ENCODE peak calls at places on chromosomes 5 and 9, in ten cellular contexts. F is CD8-positive, alpha-beta memory T cell; W is ascending aorta; J is activated CD4-positive, alpha-beta T cell treated with anti-CD3 and anti-CD28 coated beads for 1 hour; G is activated T-cell treated with anti-CD3 and anti-CD28 coated beads for 1 hour; Z is endodermal cell; V is ELR; R is HAP-1; E is AG08395; B is stimulated activated CD8-positive, alpha-beta memory T cell treated with anti-CD3 and anti-CD28 coated beads, Interleukin-2, amount 100 ng/mL, for 1 hour. U is an unnamed sample.

GRCh38 chr9:91913986-91914385 is 36.0 kb downstream of the ROR2 start:
- DNase-seq in F (no peak), W (no peak), J (no peak), G (no peak), Z (peak; percentile 20), V (no peak), R (no peak), E (no peak), B (no peak), U (no peak)

GRCh38 chr9:134695144-134695543 is 53.5 kb downstream of the COL5A1 start:
- DNase-seq in F (no peak), W (no peak), J (no peak), G (no peak), Z (no peak), V (no peak), R (no peak), E (no peak), B (no peak), U (peak; percentile 20)

GRCh38 chr5:76337949-76338589 is 65.0 kb upstream of the IQGAP2 start:
- DNase-seq in F (no peak), W (no peak), J (peak; percentile 12), G (peak; percentile 16), Z (peak; percentile 94), V (peak; percentile 69), R (peak; percentile 75), E (peak; percentile 48), B (no peak), U (peak; percentile 62)

GRCh38 chr5:152113401-152113800 is 188.8 kb upstream of the GLRA1 start:
- DNase-seq in F (peak; percentile 16), W (no peak), J (no peak), G (peak; percentile 4), Z (no peak), V (no peak), R (no peak), E (no peak), B (no peak), U (no peak)

GRCh38 chr5:10246761-10247160 is 2.9 kb downstream of the ATPSCKMT start:
- DNase-seq in F (no peak), W (no peak), J (no peak), G (no peak), Z (peak; percentile 13), V (no peak), R (no peak), E (no peak), B (no peak), U (no peak)

GRCh38 chr9:133585481-133586367 is 23.5 kb downstream of the FAM163B start:
- DNase-seq in F (no peak), W (no peak), J (no peak), G (no peak), Z (no peak), V (no peak), R (no peak), E (no peak), B (no peak), U (no peak)

GRCh38 chr9:35688558-35689350 is 971 bp downstream of the TPM2 start:
- DNase-seq in F (no peak), W (no peak), J (no peak), G (no peak), Z (no peak), V (peak; percentile 91), R (no peak), E (peak; percentile 72), B (no peak), U (no peak)

GRCh38 chr9:95880011-95880690 is 4.7 kb downstream of the ERCC6L2 start:
- DNase-seq in F (no peak), W (no peak), J (no peak), G (no peak), Z (no peak), V (peak; percentile 57), R (no peak), E (no peak), B (no peak), U (no peak)

GRCh38 chr5:147697380-147697779 is 85.1 kb downstream of the JAKMIP2 start:
- DNase-seq in F (no peak), W (no peak), J (no peak), G (no peak), Z (no peak), V (no peak), R (no peak), E (no peak), B (no peak), U (no peak)

GRCh38 chr9:130984476-130984875 is 24.5 kb upstream of the LAMC3 start:
- DNase-seq in F (no peak), W (no peak), J (no peak), G (no peak), Z (no peak), V (no peak), R (no peak), E (no peak), B (no peak), U (no peak)

GRCh38 chr9:133813749-133814585 is 75.8 kb upstream of the SARDH start:
- DNase-seq in F (no peak), W (no peak), J (no peak), G (no peak), Z (no peak), V (no peak), R (no peak), E (no peak), B (no peak), U (no peak)

GRCh38 chr9:133839822-133840329 is 101.7 kb upstream of the SARDH start:
- DNase-seq in F (no peak), W (no peak), J (no peak), G (no peak), Z (peak; percentile 88), V (no peak), R (peak; percentile 39), E (peak; percentile 59), B (no peak), U (no peak)

GRCh38 chr9:70593241-70593640 is 178.8 kb upstream of the KLF9 start:
- DNase-seq in F (no peak), W (no peak), J (no peak), G (no peak), Z (no peak), V (no peak), R (no peak), E (no peak), B (no peak), U (no peak)

GRCh38 chr5:142772766-142773293 is 2.7 kb downstream of the ARHGAP26 start:
- DNase-seq in F (no peak), W (no peak), J (no peak), G (no peak), Z (no peak), V (no peak), R (no peak), E (no peak), B (no peak), U (no peak)

GRCh38 chr9:88578486-88579362 is 43.7 kb downstream of the NXNL2 start:
- DNase-seq in F (peak; percentile 61), W (no peak), J (peak; percentile 38), G (peak; percentile 60), Z (peak; percentile 97), V (peak; percentile 80), R (peak; percentile 86), E (peak; percentile 90), B (peak; percentile 24), U (peak; percentile 89)

GRCh38 chr5:11477786-11478185 is 426.5 kb downstream of the CTNND2 start:
- DNase-seq in F (no peak), W (no peak), J (no peak), G (no peak), Z (no peak), V (no peak), R (no peak), E (no peak), B (no peak), U (no peak)

GRCh38 chr9:100170085-100170484 is 71.0 kb downstream of the INVS start:
- DNase-seq in F (no peak), W (no peak), J (no peak), G (no peak), Z (no peak), V (peak; percentile 60), R (no peak), E (no peak), B (no peak), U (no peak)

GRCh38 chr5:125274938-125275759 is 528.7 kb upstream of the ZNF608 start:
- DNase-seq in F (no peak), W (no peak), J (no peak), G (no peak), Z (no peak), V (no peak), R (no peak), E (no peak), B (no peak), U (no peak)

GRCh38 chr5:91383956-91384300 is 811 bp upstream of the ARRDC3 start:
- DNase-seq in F (no peak), W (no peak), J (no peak), G (no peak), Z (peak; percentile 74), V (peak; percentile 40), R (no peak), E (no peak), B (no peak), U (no peak)

GRCh38 chr5:50593681-50594080 is 72.8 kb upstream of the PARP8 start:
- DNase-seq in F (peak; percentile 5), W (no peak), J (no peak), G (no peak), Z (no peak), V (no peak), R (no peak), E (no peak), B (peak; percentile 6), U (no peak)